ENCODE peak calls at places on chromosomes 7 and 10, in four cellular contexts. D is body of pancreas, K is psoas muscle, C is cardiac muscle cell. O is an unnamed sample.

GRCh38 chr10:93408788-93409187 is 73.3 kb downstream of the MYOF start:
- DNase-seq in K (no peak), C (no peak), D (no peak), O (no peak)

GRCh38 chr10:48693206-48693605 is 8.5 kb downstream of the WDFY4 start:
- DNase-seq in K (no peak), D (no peak), C (no peak), O (no peak)

GRCh38 chr7:101555921-101556275 is 73.2 kb downstream of the MYL10 start:
- DNase-seq in K (no peak), C (no peak), D (peak), O (no peak)

GRCh38 chr7:27661776-27662489 is 750 bp downstream of the HIBADH start:
- DNase-seq in C (peak), D (no peak), K (peak), O (no peak)

GRCh38 chr7:48098846-48099245 is 9.8 kb downstream of the UPP1 start:
- DNase-seq in C (no peak), K (no peak), D (no peak), O (no peak)

GRCh38 chr10:110395350-110396283 is 90.9 kb upstream of the SMNDC1 start:
- DNase-seq in K (no peak), C (peak), D (peak), O (peak)

GRCh38 chr10:119398996-119399395 is 143.5 kb downstream of the RGS10 start:
- DNase-seq in C (no peak), K (no peak), D (no peak), O (no peak)

GRCh38 chr10:86202226-86202625 is 164.4 kb downstream of the GRID1 start:
- DNase-seq in D (no peak), C (no peak), K (no peak), O (no peak)

GRCh38 chr10:3852147-3852904 is 67.3 kb upstream of the KLF6 start:
- DNase-seq in K (peak), C (peak), D (peak), O (peak)

GRCh38 chr10:529831-530230 is 159.6 kb downstream of the DIP2C start:
- DNase-seq in C (no peak), K (no peak), D (no peak), O (no peak)

GRCh38 chr7:45922810-45923209 is 1.7 kb upstream of the IGFBP3 start:
- DNase-seq in K (no peak), C (peak), D (no peak), O (no peak)

GRCh38 chr7:130942211-130942964 is 208.4 kb upstream of the KLF14 start:
- DNase-seq in C (peak), D (peak), K (peak), O (no peak)

GRCh38 chr7:36291387-36292316 is 98.0 kb upstream of the ANLN start:
- DNase-seq in D (peak), K (peak), C (peak), O (peak)

GRCh38 chr7:2777898-2778535 is 66.1 kb downstream of the GNA12 start:
- DNase-seq in D (no peak), C (no peak), K (no peak), O (no peak)

GRCh38 chr7:63067897-63068585 is 930.6 kb upstream of the ZNF722 start:
- DNase-seq in D (no peak), K (no peak), C (no peak), O (peak)

GRCh38 chr10:125231116-125231812 is 70.9 kb upstream of the CTBP2 start:
- DNase-seq in K (peak), C (peak), D (no peak), O (peak)

GRCh38 chr10:18767981-18768380 is 108.8 kb downstream of the ARL5B start:
- DNase-seq in D (no peak), K (no peak), C (no peak), O (no peak)

GRCh38 chr10:49282879-49283321 is 16.1 kb upstream of the C10orf71 start:
- DNase-seq in C (no peak), K (peak), D (no peak), O (no peak)

GRCh38 chr10:72087392-72087968 is 871 bp downstream of the SPOCK2 start:
- DNase-seq in K (no peak), C (no peak), D (no peak), O (no peak)

GRCh38 chr10:111475720-111476119 is 398.9 kb downstream of the ADRA2A start:
- DNase-seq in D (no peak), K (no peak), C (no peak), O (no peak)

GRCh38 chr10:123470570-123470969 is 195.6 kb upstream of the GPR26 start:
- DNase-seq in D (no peak), C (no peak), K (no peak), O (no peak)

GRCh38 chr7:94374721-94375120 is 20.0 kb upstream of the COL1A2 start:
- DNase-seq in C (peak), D (no peak), K (no peak), O (no peak)

GRCh38 chr7:2863461-2864066 is 19.5 kb upstream of the GNA12 start:
- DNase-seq in C (peak), K (peak), D (peak), O (peak)

DNA sequence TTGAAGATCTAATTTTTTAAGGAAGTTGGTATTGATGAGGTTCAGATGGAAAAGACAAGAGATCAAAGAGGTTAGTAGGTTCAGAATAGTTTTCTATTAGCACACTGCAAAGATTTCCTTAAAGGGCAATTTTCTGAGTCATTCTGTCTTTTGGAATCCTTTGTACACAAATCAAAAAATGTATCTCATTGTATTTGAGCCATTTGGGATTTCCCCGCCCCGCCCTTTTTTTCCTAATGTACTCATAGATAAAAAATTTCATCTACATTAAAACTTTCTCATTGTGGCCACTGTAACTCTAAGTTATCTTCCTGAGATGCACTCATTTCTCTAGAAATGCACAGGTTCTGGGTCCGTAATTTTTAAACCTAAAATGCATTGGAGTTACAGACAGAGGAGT is 12.1 kb downstream of the GIMAP6 start:
- DNase-seq in C (no peak), D (no peak), K (no peak), O (no peak)
- H3K27ac ChIP-seq in C (no peak), D (no peak), K (no peak), O (no peak)

GRCh38 chr10:75294866-75295692 is 59.3 kb upstream of the COMTD1 start:
- DNase-seq in K (peak), C (peak), D (peak), O (peak)
- H3K27ac ChIP-seq in K (peak), C (peak), D (peak), O (peak)

GRCh38 chr7:141363748-141364147 is 187.5 kb upstream of the AGK start:
- DNase-seq in C (no peak), D (no peak), K (no peak), O (no peak)
- H3K27ac ChIP-seq in C (no peak), D (no peak), K (no peak), O (peak)

GRCh38 chr10:7817984-7818294 is 366 bp upstream of the TAF3 start:
- DNase-seq in D (no peak), C (no peak), K (no peak), O (no peak)
- H3K27ac ChIP-seq in D (peak), C (no peak), K (peak), O (no peak)

GRCh38 chr7:127152423-127152822 is 100.3 kb downstream of the GRM8 start:
- DNase-seq in D (no peak), C (no peak), K (no peak), O (no peak)

GRCh38 chr7:127154958-127155357 is 97.8 kb downstream of the GRM8 start:
- DNase-seq in C (no peak), D (no peak), K (no peak), O (no peak)

GRCh38 chr7:127151379-127151778 is 101.4 kb downstream of the GRM8 start:
- DNase-seq in K (no peak), D (no peak), C (no peak), O (no peak)

GRCh38 chr7:127153315-127153714 is 99.4 kb downstream of the GRM8 start:
- DNase-seq in K (no peak), D (no peak), C (no peak), O (no peak)

DNA sequence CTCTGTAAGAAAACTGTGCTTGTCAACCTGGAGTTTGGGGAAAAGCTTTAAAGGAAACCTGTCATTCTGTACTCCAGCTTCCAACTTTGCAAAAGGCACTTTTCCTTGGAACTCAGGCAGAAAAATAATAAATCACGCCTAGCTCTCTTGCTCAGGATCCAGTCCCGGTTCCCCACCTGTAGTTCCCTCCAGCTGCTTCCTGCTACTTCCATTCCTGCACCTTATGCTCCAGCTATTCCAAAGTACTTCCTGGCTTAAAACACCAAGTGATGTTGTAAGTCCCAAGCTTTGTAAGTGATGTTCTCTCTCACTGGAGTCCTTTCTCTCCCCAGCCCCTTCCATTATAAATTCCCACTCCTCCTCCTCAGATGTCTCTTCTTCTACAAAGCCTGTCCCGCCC is 98.6 kb downstream of the GRM8 start:
- DNase-seq in K (no peak), D (no peak), C (no peak), O (no peak)
- H3K27ac ChIP-seq in K (no peak), D (no peak), C (no peak), O (no peak)